ENCODE peak calls at places on chromosome 9, in four cellular contexts. K is GM12878, A is HL-60, R is K562. C is an unnamed sample.

GRCh38 chr9:36788534-36788933 is 215.8 kb downstream of the MELK start:
- DNase-seq in K (no peak), A (no peak), R (peak; percentile 38), C (no peak)

GRCh38 chr9:6055213-6055612 is 39.8 kb upstream of the RANBP6 start:
- DNase-seq in K (peak; percentile 58), A (peak; percentile 88), R (peak; percentile 41), C (no peak)

GRCh38 chr9:98316445-98317133 is 61.1 kb upstream of the TBC1D2 start:
- DNase-seq in K (no peak), A (no peak), R (peak; percentile 63), C (no peak)

GRCh38 chr9:115264333-115264732 is 146.4 kb upstream of the TNC start:
- DNase-seq in K (no peak), A (no peak), R (no peak), C (no peak)

GRCh38 chr9:21761309-21761901 is 41.0 kb upstream of the MTAP start:
- DNase-seq in K (peak; percentile 19), A (no peak), R (no peak), C (peak; percentile 1)

GRCh38 chr9:92717201-92718085 is 47.2 kb downstream of the BICD2 start:
- DNase-seq in K (no peak), A (no peak), R (no peak), C (no peak)

GRCh38 chr9:33375238-33375840 is 27.0 kb downstream of the AQP7 start:
- DNase-seq in K (no peak), A (no peak), R (no peak), C (no peak)

GRCh38 chr9:125638239-125638638 is 68.8 kb downstream of the MAPKAP1 start:
- DNase-seq in K (no peak), A (no peak), R (no peak), C (no peak)

GRCh38 chr9:111161015-111161415 is 122.7 kb upstream of the LPAR1 start:
- DNase-seq in K (no peak), A (no peak), R (no peak), C (no peak)

GRCh38 chr9:89550516-89550915 is 52.6 kb upstream of the SEMA4D start:
- DNase-seq in K (no peak), A (no peak), R (no peak), C (no peak)

GRCh38 chr9:69397384-69398214 is 72.6 kb downstream of the ENTREP1 start:
- DNase-seq in K (no peak), A (no peak), R (no peak), C (no peak)
- TF ChIP-seq POLR2AphosphoS5 in K (no peak), A (no peak), R (no peak), C (no peak)

DNA sequence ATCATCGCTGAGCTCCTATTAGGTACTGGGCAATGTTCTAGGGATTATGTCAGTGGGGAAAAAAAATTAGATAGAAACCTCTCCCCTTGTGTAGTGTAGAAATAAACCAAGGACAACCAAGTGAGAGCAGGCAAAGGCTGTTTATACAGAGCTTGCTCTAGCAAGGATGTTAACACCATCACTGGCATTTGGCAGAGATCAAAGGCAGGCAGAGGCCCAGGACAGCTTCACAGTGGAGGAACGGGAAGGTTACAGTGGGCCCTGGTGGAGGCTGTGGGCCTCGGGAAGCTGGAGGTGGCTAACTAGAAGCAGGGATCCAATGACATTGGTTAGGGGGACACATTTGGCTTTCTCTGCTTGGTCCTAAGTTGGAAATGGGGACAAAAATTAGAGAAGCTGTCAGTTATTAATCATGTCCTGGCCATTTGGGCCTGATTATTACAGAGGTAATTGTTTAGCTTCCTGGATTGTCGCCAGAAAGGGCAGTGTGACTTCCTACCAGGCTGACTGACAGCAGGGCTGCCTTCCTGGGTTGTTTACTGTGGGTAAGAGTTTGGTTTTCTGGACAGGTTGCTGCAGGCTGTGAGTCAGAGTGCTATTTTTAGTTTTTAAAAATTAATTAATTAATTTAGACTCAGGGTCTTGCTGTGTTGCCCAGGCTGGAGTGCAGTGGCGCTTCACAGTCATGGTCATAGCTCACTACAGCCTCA is 259.3 kb downstream of the ROR2 start:
- DNase-seq in K (no peak), A (no peak), R (no peak), C (no peak)
- TF ChIP-seq SPI1 in K (no peak), A (no peak), R (no peak), C (no peak)

DNA sequence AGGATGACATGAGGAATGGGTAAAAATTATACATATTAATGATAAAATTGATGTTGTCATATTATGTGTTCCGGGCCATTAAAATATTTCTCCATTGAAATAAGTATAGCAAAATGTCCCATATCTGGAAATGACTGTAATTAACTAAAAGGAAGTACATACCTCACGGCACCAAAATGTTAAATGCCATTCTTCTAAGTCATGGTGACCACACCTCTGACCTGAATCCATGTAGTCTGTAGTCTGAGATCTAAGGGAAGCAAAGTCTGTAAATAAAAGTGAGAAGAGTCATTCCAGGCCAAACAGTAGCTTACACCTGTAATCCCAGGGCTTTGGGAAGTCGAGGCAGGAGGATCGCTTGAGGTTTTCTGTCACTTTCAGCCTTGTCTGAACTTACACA is 8.7 kb upstream of the GDA start:
- DNase-seq in K (no peak), A (no peak), R (no peak), C (no peak)
- TF ChIP-seq POLR2AphosphoS5 in K (no peak), A (no peak), R (no peak), C (no peak)

GRCh38 chr9:106077731-106078130 is 383.4 kb downstream of the TMEM38B start:
- DNase-seq in K (no peak), A (no peak), R (no peak), C (no peak)
- TF ChIP-seq SPI1 in K (no peak), A (no peak), R (no peak), C (no peak)

GRCh38 chr9:73347720-73348119 is 196.1 kb downstream of the ANXA1 start:
- DNase-seq in K (no peak), A (no peak), R (no peak), C (no peak)
- TF ChIP-seq POLR2AphosphoS5 in K (no peak), A (no peak), R (no peak), C (no peak)

GRCh38 chr9:124356745-124357390 is 58.4 kb downstream of the PSMB7 start:
- DNase-seq in K (no peak), A (no peak), R (no peak), C (no peak)
- TF ChIP-seq SPI1 in K (no peak), A (no peak), R (no peak), C (no peak)

GRCh38 chr9:27154923-27155322 is 45.9 kb downstream of the TEK start:
- DNase-seq in K (no peak), A (no peak), R (no peak), C (no peak)
- TF ChIP-seq POLR2AphosphoS5 in K (no peak), A (no peak), R (no peak), C (no peak)

GRCh38 chr9:100590481-100590880 is 12.6 kb downstream of the CAVIN4 start:
- DNase-seq in K (no peak), A (no peak), R (no peak), C (no peak)
- TF ChIP-seq SPI1 in K (no peak), A (no peak), R (no peak), C (no peak)

DNA sequence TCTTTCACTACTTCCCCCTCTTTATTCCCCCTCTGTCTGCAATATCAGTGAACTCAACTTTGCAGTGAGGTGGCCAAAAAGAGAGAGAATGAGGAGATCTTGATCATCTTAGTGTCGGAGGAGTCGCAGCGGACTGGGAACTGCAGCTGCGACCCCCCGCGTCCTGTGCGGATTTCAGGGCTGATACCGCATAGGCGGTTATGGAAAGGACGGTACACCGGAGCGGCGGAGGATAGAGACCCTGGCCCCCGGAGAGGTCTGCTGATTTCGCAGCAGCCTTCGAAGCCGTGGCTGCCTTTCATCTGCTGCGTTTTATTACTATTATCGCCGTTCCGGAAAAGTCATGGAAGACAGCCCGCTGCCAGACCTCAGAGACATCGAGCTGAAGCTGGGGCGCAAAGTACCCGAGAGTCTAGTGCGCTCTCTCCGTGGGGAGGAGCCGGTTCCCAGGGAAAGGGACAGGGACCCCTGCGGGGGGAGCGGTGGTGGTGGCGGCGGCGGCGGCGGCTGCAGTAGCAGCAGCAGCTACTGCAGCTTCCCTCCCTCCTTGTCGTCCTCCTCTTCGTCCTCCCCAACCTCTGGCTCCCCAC is 648 bp downstream of the LURAP1L start:
- DNase-seq in K (no peak), A (no peak), R (peak; percentile 3), C (no peak)
- TF ChIP-seq POLR2AphosphoS5 in K (no peak), A (no peak), R (no peak), C (no peak)